ENCODE peak calls at places on chromosomes 7 and 10, in nine cellular contexts. One of them, this sample, is unnamed.

GRCh38 chr7:130242198-130243014 is 24.3 kb upstream of the CPA2 start:
- DNase-seq in uterus: peak
- DNase-seq in aorta: peak
- DNase-seq in retinal pigment epithelial cell: no peak
- DNase-seq in upper lobe of left lung: peak
- DNase-seq in adrenal gland: peak
- DNase-seq in skeletal muscle cell: peak
- DNase-seq in heart left ventricle: peak
- DNase-seq in tibial nerve: peak
- DNase-seq in this sample: no peak

GRCh38 chr10:34661580-34661979 is 153.5 kb downstream of the PARD3 start:
- DNase-seq in uterus: no peak
- DNase-seq in aorta: no peak
- DNase-seq in retinal pigment epithelial cell: no peak
- DNase-seq in upper lobe of left lung: no peak
- DNase-seq in adrenal gland: no peak
- DNase-seq in skeletal muscle cell: no peak
- DNase-seq in heart left ventricle: no peak
- DNase-seq in tibial nerve: no peak
- DNase-seq in this sample: no peak

GRCh38 chr10:50622497-50623298 is 1.1 kb downstream of the SGMS1 start:
- DNase-seq in uterus: peak
- DNase-seq in aorta: peak
- DNase-seq in retinal pigment epithelial cell: no peak
- DNase-seq in upper lobe of left lung: peak
- DNase-seq in adrenal gland: peak
- DNase-seq in skeletal muscle cell: no peak
- DNase-seq in heart left ventricle: peak
- DNase-seq in tibial nerve: no peak
- DNase-seq in this sample: no peak

GRCh38 chr7:1130021-1130990 is 29.7 kb downstream of the ZFAND2A start:
- DNase-seq in uterus: no peak
- DNase-seq in aorta: peak
- DNase-seq in retinal pigment epithelial cell: no peak
- DNase-seq in upper lobe of left lung: no peak
- DNase-seq in adrenal gland: no peak
- DNase-seq in skeletal muscle cell: no peak
- DNase-seq in heart left ventricle: no peak
- DNase-seq in tibial nerve: no peak
- DNase-seq in this sample: no peak

GRCh38 chr7:46243406-46243805 is 322.3 kb upstream of the IGFBP3 start:
- DNase-seq in uterus: no peak
- DNase-seq in aorta: no peak
- DNase-seq in retinal pigment epithelial cell: no peak
- DNase-seq in upper lobe of left lung: no peak
- DNase-seq in adrenal gland: no peak
- DNase-seq in skeletal muscle cell: no peak
- DNase-seq in heart left ventricle: no peak
- DNase-seq in tibial nerve: no peak
- DNase-seq in this sample: no peak

GRCh38 chr10:92957223-92958010 is 103.2 kb upstream of the CYP26C1 start:
- DNase-seq in uterus: no peak
- DNase-seq in aorta: no peak
- DNase-seq in retinal pigment epithelial cell: no peak
- DNase-seq in upper lobe of left lung: no peak
- DNase-seq in adrenal gland: no peak
- DNase-seq in skeletal muscle cell: no peak
- DNase-seq in heart left ventricle: no peak
- DNase-seq in tibial nerve: no peak
- DNase-seq in this sample: no peak

GRCh38 chr10:34538291-34538829 is 276.7 kb downstream of the PARD3 start:
- DNase-seq in uterus: no peak
- DNase-seq in aorta: no peak
- DNase-seq in retinal pigment epithelial cell: no peak
- DNase-seq in upper lobe of left lung: no peak
- DNase-seq in adrenal gland: no peak
- DNase-seq in skeletal muscle cell: no peak
- DNase-seq in heart left ventricle: no peak
- DNase-seq in tibial nerve: no peak
- DNase-seq in this sample: no peak

GRCh38 chr7:134602921-134603394 is 43.7 kb upstream of the BPGM start:
- DNase-seq in uterus: no peak
- DNase-seq in aorta: no peak
- DNase-seq in retinal pigment epithelial cell: no peak
- DNase-seq in upper lobe of left lung: peak
- DNase-seq in adrenal gland: no peak
- DNase-seq in skeletal muscle cell: no peak
- DNase-seq in heart left ventricle: no peak
- DNase-seq in tibial nerve: no peak
- DNase-seq in this sample: no peak

GRCh38 chr7:132270517-132270916 is 305.8 kb downstream of the PLXNA4 start:
- DNase-seq in uterus: no peak
- DNase-seq in aorta: no peak
- DNase-seq in retinal pigment epithelial cell: no peak
- DNase-seq in upper lobe of left lung: no peak
- DNase-seq in adrenal gland: no peak
- DNase-seq in skeletal muscle cell: no peak
- DNase-seq in heart left ventricle: no peak
- DNase-seq in tibial nerve: no peak
- DNase-seq in this sample: no peak

GRCh38 chr10:132146271-132146671 is 40.5 kb upstream of the DPYSL4 start:
- DNase-seq in uterus: no peak
- DNase-seq in aorta: peak
- DNase-seq in retinal pigment epithelial cell: no peak
- DNase-seq in upper lobe of left lung: no peak
- DNase-seq in adrenal gland: no peak
- DNase-seq in skeletal muscle cell: no peak
- DNase-seq in heart left ventricle: no peak
- DNase-seq in tibial nerve: no peak
- DNase-seq in this sample: no peak

DNA sequence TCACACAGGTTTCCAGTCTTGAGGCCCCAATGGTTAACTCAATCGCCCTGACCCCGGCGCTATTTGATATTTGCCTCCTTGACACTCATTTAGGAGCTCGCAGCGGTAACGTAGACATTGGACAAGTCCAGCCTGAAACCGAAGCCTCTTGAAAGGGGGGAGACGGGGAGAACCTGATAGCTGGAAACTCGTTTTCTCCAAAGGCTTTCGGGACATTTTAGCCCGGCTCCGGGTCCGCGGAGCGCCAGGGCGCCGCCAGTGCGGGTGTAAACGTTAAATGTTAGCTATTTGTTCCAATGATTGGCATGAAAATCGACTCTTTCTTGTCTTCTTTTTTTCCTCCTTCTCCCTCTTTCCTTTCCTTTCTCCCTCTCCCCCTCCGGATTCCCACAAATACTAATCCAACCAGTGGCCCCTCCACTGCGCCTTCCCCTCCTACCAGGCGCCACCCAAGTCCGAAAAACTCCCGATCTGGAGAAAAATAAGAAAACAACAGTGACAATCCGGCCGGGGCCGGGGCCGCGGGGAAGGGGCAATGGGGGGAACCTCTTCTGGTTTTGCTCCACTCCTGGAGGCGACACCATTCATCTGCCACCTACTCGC is 17.2 kb upstream of the GATA3 start:
- DNase-seq in uterus: no peak
- DNase-seq in aorta: peak
- DNase-seq in retinal pigment epithelial cell: no peak
- DNase-seq in upper lobe of left lung: no peak
- DNase-seq in adrenal gland: no peak
- DNase-seq in skeletal muscle cell: no peak
- DNase-seq in heart left ventricle: no peak
- DNase-seq in tibial nerve: no peak
- DNase-seq in this sample: no peak
- H3K4me3 ChIP-seq in uterus: no peak
- H3K4me3 ChIP-seq in aorta: no peak
- H3K4me3 ChIP-seq in retinal pigment epithelial cell: no peak
- H3K4me3 ChIP-seq in upper lobe of left lung: no peak
- H3K4me3 ChIP-seq in adrenal gland: no peak
- H3K4me3 ChIP-seq in skeletal muscle cell: no peak
- H3K4me3 ChIP-seq in heart left ventricle: no peak
- H3K4me3 ChIP-seq in tibial nerve: no peak
- H3K4me3 ChIP-seq in this sample: no peak

DNA sequence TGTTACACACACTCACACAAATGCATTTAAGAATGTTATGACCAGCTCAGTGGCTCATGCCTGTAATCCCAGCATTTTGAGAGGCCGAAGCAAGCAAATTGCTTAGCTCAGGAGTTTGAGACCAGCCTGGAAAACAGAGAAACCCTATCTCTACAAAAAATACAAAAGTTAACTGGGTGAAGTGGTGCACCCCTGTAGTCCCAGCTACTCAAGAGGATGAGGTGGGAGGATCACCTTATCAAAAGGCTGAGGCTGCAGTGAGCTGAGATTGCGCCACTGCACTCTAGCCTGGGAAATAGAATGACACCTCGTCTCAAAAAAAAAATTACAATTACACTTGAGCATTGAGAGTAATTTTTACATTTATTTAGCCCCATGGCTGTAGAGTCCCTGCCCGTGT is 121.8 kb downstream of the CUBN start:
- DNase-seq in uterus: no peak
- DNase-seq in aorta: no peak
- DNase-seq in retinal pigment epithelial cell: no peak
- DNase-seq in upper lobe of left lung: peak
- DNase-seq in adrenal gland: no peak
- DNase-seq in skeletal muscle cell: no peak
- DNase-seq in heart left ventricle: no peak
- DNase-seq in tibial nerve: no peak
- DNase-seq in this sample: no peak
- H3K4me3 ChIP-seq in uterus: no peak
- H3K4me3 ChIP-seq in aorta: no peak
- H3K4me3 ChIP-seq in retinal pigment epithelial cell: no peak
- H3K4me3 ChIP-seq in upper lobe of left lung: no peak
- H3K4me3 ChIP-seq in adrenal gland: no peak
- H3K4me3 ChIP-seq in skeletal muscle cell: no peak
- H3K4me3 ChIP-seq in heart left ventricle: no peak
- H3K4me3 ChIP-seq in tibial nerve: no peak
- H3K4me3 ChIP-seq in this sample: no peak

GRCh38 chr7:117216010-117216409 is 106.8 kb downstream of the WNT2 start:
- DNase-seq in uterus: no peak
- DNase-seq in aorta: no peak
- DNase-seq in retinal pigment epithelial cell: no peak
- DNase-seq in upper lobe of left lung: no peak
- DNase-seq in adrenal gland: no peak
- DNase-seq in skeletal muscle cell: no peak
- DNase-seq in heart left ventricle: no peak
- DNase-seq in tibial nerve: no peak
- DNase-seq in this sample: no peak
- H3K4me3 ChIP-seq in uterus: no peak
- H3K4me3 ChIP-seq in aorta: no peak
- H3K4me3 ChIP-seq in retinal pigment epithelial cell: no peak
- H3K4me3 ChIP-seq in upper lobe of left lung: no peak
- H3K4me3 ChIP-seq in adrenal gland: no peak
- H3K4me3 ChIP-seq in skeletal muscle cell: no peak
- H3K4me3 ChIP-seq in heart left ventricle: no peak
- H3K4me3 ChIP-seq in tibial nerve: no peak
- H3K4me3 ChIP-seq in this sample: no peak

DNA sequence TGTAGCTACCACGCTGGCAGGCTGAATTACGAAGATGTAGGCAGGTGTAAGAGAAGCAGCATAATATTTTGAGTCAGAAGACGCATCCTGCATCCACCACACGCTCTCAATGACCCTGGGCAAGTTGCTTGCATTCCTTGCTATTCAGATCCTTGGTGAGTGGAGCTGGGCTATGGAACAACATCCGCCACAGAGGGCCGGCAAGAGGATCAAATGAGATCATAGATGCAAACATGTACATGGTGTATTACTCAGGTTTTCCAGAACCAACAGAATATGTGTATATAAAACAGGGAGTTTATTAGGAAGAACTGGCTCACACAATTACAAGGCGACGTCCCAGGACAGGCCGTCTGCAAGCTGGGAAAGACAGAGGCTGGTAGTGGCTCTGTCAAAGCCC is 51.5 kb downstream of the ADAM12 start:
- DNase-seq in uterus: no peak
- DNase-seq in aorta: no peak
- DNase-seq in retinal pigment epithelial cell: no peak
- DNase-seq in upper lobe of left lung: no peak
- DNase-seq in adrenal gland: no peak
- DNase-seq in skeletal muscle cell: peak
- DNase-seq in heart left ventricle: no peak
- DNase-seq in tibial nerve: no peak
- DNase-seq in this sample: no peak
- H3K4me3 ChIP-seq in uterus: no peak
- H3K4me3 ChIP-seq in aorta: no peak
- H3K4me3 ChIP-seq in retinal pigment epithelial cell: no peak
- H3K4me3 ChIP-seq in upper lobe of left lung: no peak
- H3K4me3 ChIP-seq in adrenal gland: no peak
- H3K4me3 ChIP-seq in skeletal muscle cell: no peak
- H3K4me3 ChIP-seq in heart left ventricle: no peak
- H3K4me3 ChIP-seq in tibial nerve: no peak
- H3K4me3 ChIP-seq in this sample: no peak

GRCh38 chr7:101133621-101134398 is 6.9 kb downstream of the SERPINE1 start:
- DNase-seq in uterus: no peak
- DNase-seq in aorta: no peak
- DNase-seq in retinal pigment epithelial cell: no peak
- DNase-seq in upper lobe of left lung: no peak
- DNase-seq in adrenal gland: no peak
- DNase-seq in skeletal muscle cell: no peak
- DNase-seq in heart left ventricle: no peak
- DNase-seq in tibial nerve: no peak
- DNase-seq in this sample: no peak
- H3K4me3 ChIP-seq in uterus: no peak
- H3K4me3 ChIP-seq in aorta: no peak
- H3K4me3 ChIP-seq in retinal pigment epithelial cell: no peak
- H3K4me3 ChIP-seq in upper lobe of left lung: no peak
- H3K4me3 ChIP-seq in adrenal gland: no peak
- H3K4me3 ChIP-seq in skeletal muscle cell: peak
- H3K4me3 ChIP-seq in heart left ventricle: no peak
- H3K4me3 ChIP-seq in tibial nerve: no peak
- H3K4me3 ChIP-seq in this sample: no peak

DNA sequence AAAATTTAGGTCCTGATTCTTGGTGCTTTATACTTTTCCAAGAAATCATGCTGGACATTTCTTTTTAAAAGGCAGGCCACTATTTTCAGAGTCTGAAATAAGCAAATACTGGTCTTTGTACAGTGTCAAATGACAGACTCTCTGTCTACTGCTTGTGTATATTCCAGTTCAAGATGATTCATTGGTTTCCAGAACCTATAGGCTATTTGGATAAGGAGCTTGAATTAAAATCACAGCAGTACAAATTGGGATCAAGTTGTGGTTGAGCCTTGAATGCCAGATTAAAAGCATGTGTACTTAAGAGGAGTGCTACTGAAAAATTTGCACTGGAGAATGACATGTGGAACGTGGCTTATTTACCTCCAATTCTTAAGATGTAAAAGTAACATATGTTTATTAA is 10.7 kb downstream of the KMT2E start:
- DNase-seq in uterus: no peak
- DNase-seq in aorta: no peak
- DNase-seq in retinal pigment epithelial cell: no peak
- DNase-seq in upper lobe of left lung: no peak
- DNase-seq in adrenal gland: no peak
- DNase-seq in skeletal muscle cell: peak
- DNase-seq in heart left ventricle: no peak
- DNase-seq in tibial nerve: no peak
- DNase-seq in this sample: no peak
- H3K4me3 ChIP-seq in uterus: no peak
- H3K4me3 ChIP-seq in aorta: no peak
- H3K4me3 ChIP-seq in retinal pigment epithelial cell: no peak
- H3K4me3 ChIP-seq in upper lobe of left lung: no peak
- H3K4me3 ChIP-seq in adrenal gland: no peak
- H3K4me3 ChIP-seq in skeletal muscle cell: no peak
- H3K4me3 ChIP-seq in heart left ventricle: no peak
- H3K4me3 ChIP-seq in tibial nerve: no peak
- H3K4me3 ChIP-seq in this sample: no peak

GRCh38 chr10:104259999-104260774 is 5.5 kb downstream of the GSTO1 start:
- DNase-seq in uterus: no peak
- DNase-seq in aorta: no peak
- DNase-seq in retinal pigment epithelial cell: no peak
- DNase-seq in upper lobe of left lung: no peak
- DNase-seq in adrenal gland: no peak
- DNase-seq in skeletal muscle cell: no peak
- DNase-seq in heart left ventricle: peak
- DNase-seq in tibial nerve: no peak
- DNase-seq in this sample: no peak
- H3K4me3 ChIP-seq in uterus: no peak
- H3K4me3 ChIP-seq in aorta: no peak
- H3K4me3 ChIP-seq in retinal pigment epithelial cell: no peak
- H3K4me3 ChIP-seq in upper lobe of left lung: peak
- H3K4me3 ChIP-seq in adrenal gland: no peak
- H3K4me3 ChIP-seq in skeletal muscle cell: no peak
- H3K4me3 ChIP-seq in heart left ventricle: no peak
- H3K4me3 ChIP-seq in tibial nerve: no peak
- H3K4me3 ChIP-seq in this sample: no peak